ENCODE peak calls at places on chromosome 13, in four cellular contexts. I, J, W and M are unnamed samples.

GRCh38 chr13:35789335-35790166 is 313.1 kb upstream of the MAB21L1 start:
- DNase-seq in W (no peak), J (no peak), I (peak; percentile 64), M (no peak)

GRCh38 chr13:24827799-24828198 is 63.8 kb downstream of the RNF17 start:
- DNase-seq in W (no peak), J (no peak), I (no peak), M (no peak)

GRCh38 chr13:37414667-37415066 is 183.9 kb downstream of the POSTN start:
- DNase-seq in W (no peak), J (no peak), I (no peak), M (no peak)

GRCh38 chr13:36804588-36804987 is 14.4 kb upstream of the RFXAP start:
- DNase-seq in J (no peak), W (no peak), I (no peak), M (no peak)

GRCh38 chr13:39538826-39539555 is 64.0 kb downstream of the LHFPL6 start:
- DNase-seq in I (peak; percentile 66), W (no peak), J (no peak), M (no peak)

GRCh38 chr13:41499452-41499851 is 42.1 kb downstream of the RGCC start:
- DNase-seq in J (no peak), I (no peak), W (no peak), M (no peak)

GRCh38 chr13:82480415-82480814 is 1401.9 kb downstream of the SLITRK1 start:
- DNase-seq in I (peak; percentile 2), W (no peak), J (no peak), M (no peak)

GRCh38 chr13:71882120-71882519 is 15.1 kb upstream of the DACH1 start:
- DNase-seq in I (no peak), W (no peak), J (no peak), M (no peak)

GRCh38 chr13:99289674-99290337 is 17.4 kb downstream of the GPR183 start:
- DNase-seq in W (no peak), J (peak; percentile 24), I (no peak), M (no peak)

GRCh38 chr13:113002206-113002821 is 33.3 kb downstream of the MCF2L start:
- DNase-seq in I (no peak), J (no peak), W (no peak), M (no peak)

GRCh38 chr13:57633141-57633949 is 1.8 kb downstream of the PCDH17 start:
- DNase-seq in I (no peak), J (no peak), W (no peak), M (no peak)

GRCh38 chr13:97659602-97660001 is 225.6 kb downstream of the RAP2A start:
- DNase-seq in J (no peak), I (peak; percentile 21), W (no peak), M (no peak)

GRCh38 chr13:75913925-75914324 is 277.8 kb downstream of the LMO7 start:
- DNase-seq in W (no peak), I (no peak), J (no peak), M (no peak)

GRCh38 chr13:75968103-75968838 is 332.1 kb downstream of the LMO7 start:
- DNase-seq in I (peak; percentile 66), J (no peak), W (no peak), M (no peak)

GRCh38 chr13:30837227-30838159 is 68.6 kb upstream of the MEDAG start:
- DNase-seq in J (no peak), W (no peak), I (no peak), M (no peak)

GRCh38 chr13:28299941-28300340 is 161.6 kb downstream of the PAN3 start:
- DNase-seq in J (no peak), I (no peak), W (no peak), M (no peak)

GRCh38 chr13:112346173-112346898 is 29.8 kb upstream of the SPACA7 start:
- DNase-seq in J (no peak), I (no peak), W (no peak), M (no peak)

GRCh38 chr13:30934381-30934780 is 1.9 kb downstream of the TEX26 start:
- DNase-seq in W (no peak), J (no peak), I (no peak), M (no peak)

GRCh38 chr13:112205990-112206389 is 139.0 kb downstream of the SOX1 start:
- DNase-seq in J (no peak), W (no peak), I (no peak), M (no peak)

GRCh38 chr13:35210234-35210633 is 266.3 kb downstream of the MAB21L1 start:
- DNase-seq in J (no peak), W (no peak), I (peak; percentile 37), M (no peak)

GRCh38 chr13:19152403-19152802 is 29.2 kb downstream of the TUBA3C start:
- DNase-seq in W (no peak), J (no peak), I (no peak), M (no peak)

GRCh38 chr13:52848455-52849190 is at the start of gene PCDH8:
- DNase-seq in I (no peak), J (no peak), W (no peak), M (no peak)

GRCh38 chr13:109148243-109148642 is 518.8 kb downstream of the MYO16 start:
- DNase-seq in I (peak; percentile 63), W (no peak), J (no peak), M (no peak)

GRCh38 chr13:100515410-100515800 is 73.2 kb downstream of the GGACT start:
- DNase-seq in W (no peak), J (no peak), I (no peak), M (no peak)

GRCh38 chr13:50594276-50594970 is 249.1 kb downstream of the DLEU7 start:
- DNase-seq in I (no peak), W (no peak), J (peak; percentile 7), M (no peak)

GRCh38 chr13:44188257-44188656 is 185.4 kb upstream of the SERP2 start:
- DNase-seq in W (no peak), I (peak; percentile 76), J (no peak), M (peak; percentile 5)

GRCh38 chr13:110950356-110950755 is 35.5 kb upstream of the ANKRD10 start:
- DNase-seq in W (no peak), I (no peak), J (no peak), M (no peak)

GRCh38 chr13:38624822-38625221 is 62.1 kb upstream of the FREM2 start:
- DNase-seq in I (no peak), J (no peak), W (no peak), M (no peak)

GRCh38 chr13:98890186-98890585 is 87.7 kb downstream of the DOCK9 start:
- DNase-seq in W (no peak), J (peak; percentile 43), I (peak; percentile 99), M (no peak)

GRCh38 chr13:42553098-42554046 is 20.6 kb upstream of the TNFSF11 start:
- DNase-seq in W (no peak), I (peak; percentile 89), J (no peak), M (no peak)

GRCh38 chr13:109154146-109154545 is 524.7 kb downstream of the MYO16 start:
- DNase-seq in W (no peak), J (no peak), I (peak; percentile 41), M (no peak)

GRCh38 chr13:43146400-43146799 is 123.0 kb downstream of the DNAJC15 start:
- DNase-seq in W (no peak), I (no peak), J (no peak), M (no peak)

GRCh38 chr13:96273196-96273595 is 183.3 kb downstream of the HS6ST3 start:
- DNase-seq in I (no peak), W (no peak), J (no peak), M (no peak)

GRCh38 chr13:59000770-59001169 is 1163.0 kb downstream of the DIAPH3 start:
- DNase-seq in J (no peak), W (no peak), I (no peak), M (no peak)

GRCh38 chr13:69243366-69243765 is 864.3 kb upstream of the ATXN8OS start:
- DNase-seq in J (no peak), I (no peak), W (no peak), M (no peak)

GRCh38 chr13:23701646-23702045 is 131.4 kb downstream of the TNFRSF19 start:
- DNase-seq in W (no peak), J (no peak), I (peak; percentile 99), M (no peak)

GRCh38 chr13:67099494-67099893 is 130.6 kb downstream of the PCDH9 start:
- DNase-seq in I (no peak), J (no peak), W (no peak), M (no peak)

GRCh38 chr13:94114166-94114565 is 365.3 kb downstream of the DCT start:
- DNase-seq in W (no peak), I (no peak), J (no peak), M (no peak)